ENCODE peak calls at places on chromosomes 16 and 17, in six cellular contexts. Q is CD8-positive, alpha-beta T cell; E is AG04450; H is naive thymus-derived CD4-positive, alpha-beta T cell; O is thoracic aorta; M is keratinocyte. X is an unnamed sample.

GRCh38 chr17:52178013-52178412 is 19.5 kb upstream of the CA10 start:
- DNase-seq in M (no peak), O (no peak), H (no peak), Q (no peak), E (no peak), X (no peak)

GRCh38 chr17:2563543-2563942 is 29.9 kb upstream of the PAFAH1B1 start:
- DNase-seq in H (no peak), M (no peak), Q (no peak), E (no peak), O (no peak), X (no peak)

GRCh38 chr17:71237903-71238538 is 882.8 kb upstream of the SOX9 start:
- DNase-seq in M (peak), Q (no peak), E (no peak), H (no peak), O (no peak), X (peak)

GRCh38 chr17:7797976-7798375 is 36.0 kb upstream of the KDM6B start:
- DNase-seq in M (no peak), O (no peak), E (no peak), Q (no peak), H (no peak), X (no peak)

GRCh38 chr17:48153711-48154642 is 46.4 kb downstream of the SNX11 start:
- DNase-seq in M (no peak), E (peak), H (peak), O (no peak), Q (no peak), X (peak)

GRCh38 chr16:47213761-47214440 is 70.2 kb upstream of the NETO2 start:
- DNase-seq in O (no peak), H (no peak), E (no peak), Q (no peak), M (no peak), X (no peak)

GRCh38 chr16:46632778-46633733 is 11.9 kb upstream of the SHCBP1 start:
- DNase-seq in H (no peak), O (no peak), E (no peak), M (no peak), Q (no peak), X (no peak)

GRCh38 chr17:16877102-16877501 is 94.8 kb downstream of the TNFRSF13B start:
- DNase-seq in E (no peak), Q (no peak), M (no peak), H (no peak), O (no peak), X (no peak)

GRCh38 chr16:48378276-48378675 is 6.9 kb downstream of the SIAH1 start:
- DNase-seq in M (no peak), Q (no peak), O (no peak), E (no peak), H (no peak), X (no peak)

GRCh38 chr16:70703041-70703834 is 17.4 kb upstream of the MTSS2 start:
- DNase-seq in O (peak), Q (no peak), E (peak), M (no peak), H (no peak), X (no peak)

GRCh38 chr17:30554839-30555751 is 77.9 kb downstream of the GOSR1 start:
- DNase-seq in M (no peak), O (no peak), E (no peak), Q (no peak), H (no peak), X (no peak)

GRCh38 chr16:11145821-11146211 is 110.2 kb downstream of the SOCS1 start:
- DNase-seq in M (no peak), O (no peak), E (no peak), Q (no peak), H (no peak), X (no peak)

GRCh38 chr17:16091773-16092172 is 92.1 kb downstream of the TTC19 start:
- DNase-seq in Q (no peak), H (no peak), M (no peak), O (no peak), E (no peak), X (no peak)

GRCh38 chr17:752620-753219 is 656 bp upstream of the GEMIN4 start:
- DNase-seq in E (peak), O (peak), H (no peak), Q (no peak), M (no peak), X (no peak)

GRCh38 chr17:60565233-60565632 is 34.8 kb upstream of the PPM1D start:
- DNase-seq in H (no peak), M (no peak), E (no peak), O (no peak), Q (no peak), X (no peak)

GRCh38 chr17:5118219-5118618 is 2.4 kb downstream of the USP6 start:
- DNase-seq in O (no peak), Q (no peak), M (no peak), H (no peak), E (no peak), X (no peak)

GRCh38 chr16:1001096-1001495 is 19.5 kb downstream of the SOX8 start:
- DNase-seq in M (no peak), E (no peak), H (no peak), Q (no peak), O (no peak), X (no peak)

GRCh38 chr17:47698749-47699535 is 5.0 kb downstream of the TBKBP1 start:
- DNase-seq in E (no peak), Q (peak), M (no peak), O (no peak), H (peak), X (no peak)

GRCh38 chr16:9139965-9140364 is 48.5 kb downstream of the HAPSTR1 start:
- DNase-seq in M (no peak), H (no peak), Q (no peak), O (no peak), E (no peak), X (no peak)

GRCh38 chr16:72537684-72538083 is 365.7 kb upstream of the PMFBP1 start:
- DNase-seq in H (no peak), Q (no peak), O (no peak), M (no peak), E (no peak), X (no peak)

GRCh38 chr16:4176794-4177438 is 60.7 kb upstream of the ADCY9 start:
- DNase-seq in H (no peak), O (no peak), Q (no peak), E (no peak), M (no peak), X (no peak)

GRCh38 chr17:81044764-81045589 is 10.0 kb downstream of the BAIAP2 start:
- DNase-seq in M (no peak), H (no peak), E (no peak), O (no peak), Q (no peak), X (no peak)

GRCh38 chr17:49565948-49566491 is 9.7 kb upstream of the NXPH3 start:
- DNase-seq in O (peak), M (no peak), E (no peak), H (no peak), Q (no peak), X (no peak)

GRCh38 chr17:57481901-57482300 is 225.6 kb downstream of the MSI2 start:
- DNase-seq in H (no peak), E (peak), O (no peak), Q (no peak), M (no peak), X (no peak)

GRCh38 chr17:31558748-31559646 is 167.5 kb downstream of the RAB11FIP4 start:
- DNase-seq in M (no peak), E (no peak), O (no peak), H (peak), Q (peak), X (no peak)

GRCh38 chr17:80028030-80028429 is 7.6 kb downstream of the TBC1D16 start:
- DNase-seq in H (no peak), O (no peak), E (no peak), M (no peak), Q (no peak), X (no peak)
- H3K27ac ChIP-seq in H (no peak), O (peak), E (no peak), M (no peak), Q (no peak), X (no peak)

DNA sequence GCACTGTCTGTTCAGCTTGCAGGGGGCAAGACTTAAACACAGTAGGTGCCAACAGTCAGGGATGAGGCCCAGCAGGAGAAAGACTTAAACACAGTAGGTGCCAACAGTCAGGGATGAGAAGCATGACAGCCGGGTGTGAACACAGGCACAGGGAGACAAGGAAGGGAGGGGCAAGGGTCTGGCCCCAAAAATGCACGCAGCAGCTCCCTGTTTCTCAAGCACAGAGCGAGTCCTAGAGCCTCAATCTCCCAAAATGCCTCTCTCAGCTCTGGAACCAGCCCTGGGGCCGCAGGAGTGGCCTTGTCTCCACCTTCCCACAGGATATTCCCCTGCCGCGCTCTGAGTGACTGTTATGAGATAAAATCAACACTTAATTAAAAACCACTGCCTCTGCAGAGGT is 66.4 kb downstream of the DYNLRB2 start:
- DNase-seq in Q (no peak), H (no peak), E (no peak), M (no peak), O (no peak), X (no peak)
- H3K27ac ChIP-seq in Q (no peak), H (no peak), E (no peak), M (no peak), O (no peak), X (no peak)

GRCh38 chr16:20137909-20138308 is 64.2 kb upstream of the GPR139 start:
- DNase-seq in M (no peak), E (no peak), H (no peak), O (no peak), Q (no peak), X (no peak)

GRCh38 chr16:20137194-20137593 is 63.5 kb upstream of the GPR139 start:
- DNase-seq in M (no peak), Q (no peak), H (no peak), E (no peak), O (no peak), X (no peak)

GRCh38 chr16:20136446-20136968 is 62.8 kb upstream of the GPR139 start:
- DNase-seq in O (no peak), Q (no peak), H (no peak), M (no peak), E (no peak), X (no peak)
- H3K27ac ChIP-seq in O (no peak), Q (no peak), H (no peak), M (no peak), E (no peak), X (no peak)

DNA sequence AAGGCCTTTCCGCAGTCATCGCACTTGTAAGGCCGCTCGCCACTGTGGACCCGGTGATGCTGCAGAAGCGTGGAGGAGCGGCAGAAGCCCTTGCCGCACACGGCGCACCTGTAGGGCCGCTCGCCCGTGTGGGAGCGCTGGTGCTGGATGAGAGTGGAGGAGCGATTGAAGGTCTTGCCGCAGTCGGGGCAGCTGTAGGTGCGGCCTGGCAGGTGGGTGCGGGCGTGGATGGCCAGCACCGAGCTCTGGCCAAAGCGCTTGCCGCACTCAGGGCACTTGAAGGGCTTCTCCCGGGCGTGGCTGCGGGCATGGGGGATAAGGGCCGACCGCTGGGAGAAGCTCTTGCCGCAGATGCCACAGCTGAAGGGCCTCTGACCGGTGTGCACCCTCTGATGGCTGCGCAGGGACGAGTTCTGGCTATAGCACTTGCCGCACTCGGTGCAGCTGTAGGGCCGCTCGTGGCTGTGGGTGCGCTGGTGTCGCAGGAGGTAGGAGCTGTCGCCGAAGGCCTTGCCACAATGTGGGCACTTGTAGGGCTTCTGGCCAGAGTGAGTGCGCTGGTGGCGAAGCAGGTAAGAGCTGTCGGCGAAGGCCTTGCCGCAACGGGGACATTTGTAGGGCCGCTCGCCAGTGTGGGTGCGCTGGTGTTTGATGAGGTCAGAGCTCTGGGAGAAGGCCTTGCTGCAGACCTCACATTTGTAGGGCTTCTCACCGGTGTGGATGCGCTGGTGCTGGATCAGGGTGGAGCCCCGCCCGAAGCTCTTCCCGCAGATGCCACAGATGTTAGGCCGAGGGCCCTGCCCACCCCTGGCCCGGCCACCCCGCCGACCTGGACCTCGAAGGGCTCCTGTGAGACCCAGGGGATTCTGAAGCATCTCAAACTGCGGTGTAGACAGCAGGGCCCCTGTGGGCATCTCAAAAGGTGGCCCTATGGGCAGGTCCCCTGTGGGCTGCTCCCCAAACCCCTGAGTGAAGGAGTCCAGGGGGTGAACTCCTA is 1.5 kb downstream of the ZNF768 start:
- DNase-seq in E (no peak), O (no peak), Q (no peak), M (no peak), H (no peak), X (no peak)
- H3K27ac ChIP-seq in E (no peak), O (no peak), Q (no peak), M (no peak), H (no peak), X (peak)

GRCh38 chr17:6501359-6501758 is 55.0 kb downstream of the PITPNM3 start:
- DNase-seq in O (no peak), E (no peak), M (no peak), Q (no peak), H (no peak), X (no peak)
- H3K27ac ChIP-seq in O (no peak), E (no peak), M (no peak), Q (no peak), H (no peak), X (no peak)

DNA sequence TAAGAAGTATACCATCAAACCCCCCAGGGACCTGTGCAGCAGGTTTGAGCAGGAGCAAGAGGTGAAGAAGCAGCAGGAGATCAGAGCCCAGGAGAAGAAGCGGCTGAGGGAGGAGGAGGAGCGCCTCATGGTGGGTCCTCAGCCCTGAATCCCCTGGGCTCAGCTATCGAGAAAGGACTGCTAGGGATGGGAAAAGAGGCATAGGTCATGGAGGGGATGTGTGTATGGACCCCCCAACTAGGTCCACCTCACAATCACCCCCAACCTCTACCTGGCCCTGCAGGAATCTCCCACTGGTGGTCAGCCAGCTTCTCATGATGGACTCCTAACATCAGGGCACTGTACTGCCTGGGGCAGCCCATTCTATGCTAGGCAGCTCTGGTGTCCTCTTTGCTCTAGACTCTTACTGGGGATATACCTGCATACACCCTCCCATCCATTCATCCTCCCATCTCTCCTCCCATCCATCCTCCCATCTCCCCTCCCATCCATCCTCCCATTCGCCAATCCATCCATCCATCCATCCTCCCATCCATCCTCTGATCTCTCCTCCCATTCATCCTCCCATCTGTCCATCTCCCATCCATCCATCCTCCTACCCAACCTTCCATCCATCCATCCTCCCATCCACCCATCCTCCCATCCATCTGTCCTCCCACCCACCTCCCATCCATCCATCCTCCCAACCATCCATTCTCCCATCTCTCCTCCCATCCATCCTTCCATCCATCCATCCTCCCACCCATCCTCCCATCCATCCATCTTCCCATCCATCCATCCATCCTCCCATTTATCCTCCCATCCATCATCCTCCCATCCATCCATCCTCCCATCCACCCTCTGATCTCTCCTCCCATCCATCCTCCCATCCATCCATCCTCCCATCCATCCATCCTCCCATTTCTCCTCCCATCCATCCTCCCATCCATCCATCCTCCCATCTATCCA is 10.6 kb downstream of the DRC7 start:
- DNase-seq in E (no peak), H (no peak), O (no peak), M (no peak), Q (no peak), X (no peak)
- H3K27ac ChIP-seq in E (no peak), H (no peak), O (no peak), M (no peak), Q (no peak), X (no peak)

GRCh38 chr17:51078009-51078592 is 42.6 kb downstream of the SPAG9 start:
- DNase-seq in Q (no peak), O (no peak), H (no peak), E (no peak), M (no peak), X (no peak)
- H3K27ac ChIP-seq in Q (no peak), O (no peak), H (no peak), E (no peak), M (no peak), X (no peak)

DNA sequence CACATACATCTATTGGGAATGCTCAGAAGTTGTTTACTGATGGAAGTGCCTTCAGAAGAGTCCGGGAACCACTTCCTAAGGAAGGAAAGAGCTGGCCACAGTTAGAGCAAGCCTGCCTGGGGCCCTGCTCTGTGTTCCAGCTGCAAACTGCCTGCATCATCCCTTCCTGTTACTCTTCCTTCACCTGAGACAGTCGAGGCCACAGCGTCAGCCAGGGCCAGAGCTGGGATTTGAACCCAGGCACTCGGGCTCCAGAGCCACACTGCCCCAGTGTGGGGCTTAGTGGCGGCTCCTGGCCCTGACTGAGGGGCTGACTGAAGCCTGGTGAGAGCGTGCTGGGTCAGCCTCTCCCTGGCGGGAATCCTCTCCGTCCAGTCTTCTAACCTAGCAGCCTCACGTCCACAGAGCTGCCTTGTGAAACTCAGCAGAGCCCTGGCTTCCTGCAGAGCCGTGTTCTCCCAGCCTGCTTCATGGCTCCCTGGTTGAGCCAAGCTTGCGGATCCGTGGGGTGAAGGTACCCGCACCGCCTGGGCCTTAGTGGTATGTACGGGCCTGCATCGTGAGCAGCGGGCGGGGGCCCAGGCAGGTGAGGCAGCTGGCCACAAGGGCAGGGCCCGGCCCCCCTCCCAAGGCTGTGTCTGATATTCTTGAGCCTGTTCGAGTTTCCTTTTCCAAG is 4.6 kb upstream of the C17orf99 start:
- DNase-seq in H (no peak), M (no peak), E (no peak), O (no peak), Q (no peak), X (no peak)
- H3K27ac ChIP-seq in H (peak), M (peak), E (no peak), O (no peak), Q (no peak), X (peak)

X was measured in Panc1.